ENCODE peak calls at places on chromosomes 7 and 10, in eight cellular contexts. G is GM13976; X is stimulated activated CD4-positive, alpha-beta T cell treated with anti-CD3 and anti-CD28 coated beads, Interleukin-4, amount 100 ng/mL, for 1 hour; F is GM12878; R is lung microvascular endothelial cell; Z is fibroblast of lung; Y is substantia nigra; B is central memory CD8-positive, alpha-beta T cell. I is an unnamed sample.

GRCh38 chr7:2820508-2820934 is 23.6 kb downstream of the GNA12 start:
- DNase-seq in X (no peak), R (peak), Z (peak), B (no peak), Y (no peak), F (no peak), G (no peak), I (peak)

GRCh38 chr10:86073199-86073977 is 293.2 kb downstream of the GRID1 start:
- DNase-seq in B (no peak), F (no peak), R (no peak), Y (no peak), G (no peak), X (no peak), Z (no peak), I (no peak)

GRCh38 chr10:1629326-1630036 is 107.8 kb downstream of the ADARB2 start:
- DNase-seq in R (no peak), Y (no peak), F (no peak), Z (no peak), B (no peak), X (no peak), G (no peak), I (no peak)

GRCh38 chr10:53997953-53998352 is 803.1 kb downstream of the PCDH15 start:
- DNase-seq in Z (peak), Y (no peak), B (no peak), F (no peak), X (no peak), R (no peak), G (no peak), I (no peak)

GRCh38 chr7:55164527-55164926 is 145.7 kb downstream of the EGFR start:
- DNase-seq in B (no peak), G (no peak), Y (no peak), X (no peak), R (no peak), F (no peak), Z (no peak), I (no peak)

GRCh38 chr7:17690030-17690429 is 250.3 kb downstream of the SNX13 start:
- DNase-seq in F (peak), R (no peak), B (no peak), Z (peak), X (no peak), G (peak), Y (no peak), I (no peak)

GRCh38 chr10:2280713-2281112 is 543.4 kb upstream of the ADARB2 start:
- DNase-seq in G (no peak), B (no peak), F (no peak), Z (no peak), Y (no peak), X (no peak), R (no peak), I (no peak)

GRCh38 chr7:158802535-158803199 is 26.6 kb downstream of the ESYT2 start:
- DNase-seq in Y (no peak), F (no peak), X (no peak), Z (peak), R (no peak), G (no peak), B (no peak), I (no peak)

GRCh38 chr7:25844109-25844915 is 307.7 kb upstream of the NFE2L3 start:
- DNase-seq in R (no peak), B (no peak), G (no peak), Y (no peak), X (no peak), F (no peak), Z (no peak), I (no peak)

GRCh38 chr7:129779602-129780256 is 168.2 kb downstream of the NRF1 start:
- DNase-seq in X (peak), Z (no peak), B (no peak), F (no peak), G (peak), Y (no peak), R (no peak), I (no peak)

GRCh38 chr10:78471723-78472541 is 438.3 kb downstream of the RPS24 start:
- DNase-seq in G (peak), X (no peak), F (no peak), B (no peak), R (no peak), Y (no peak), Z (no peak), I (no peak)

GRCh38 chr10:104300736-104301292 is 31.8 kb downstream of the GSTO2 start:
- DNase-seq in B (no peak), X (no peak), R (peak), G (no peak), Z (peak), Y (peak), F (no peak), I (peak)

GRCh38 chr7:24801910-24802699 is 44.8 kb upstream of the GSDME start:
- DNase-seq in Z (no peak), R (no peak), B (no peak), Y (no peak), F (no peak), X (no peak), G (no peak), I (no peak)

GRCh38 chr7:16564023-16564380 is 37.4 kb downstream of the LRRC72 start:
- DNase-seq in Z (no peak), R (no peak), B (no peak), G (no peak), Y (no peak), X (no peak), F (no peak), I (no peak)

GRCh38 chr10:5460468-5461200 is 38.7 kb downstream of the CALML5 start:
- DNase-seq in G (no peak), R (no peak), Y (no peak), F (no peak), Z (no peak), B (no peak), X (no peak), I (no peak)

GRCh38 chr7:75716992-75717626 is 21.6 kb downstream of the HIP1 start:
- DNase-seq in Z (peak), R (peak), B (no peak), F (no peak), G (no peak), X (no peak), Y (no peak), I (no peak)

GRCh38 chr10:99854860-99855259 is 72.4 kb downstream of the ABCC2 start:
- DNase-seq in R (peak), B (no peak), G (no peak), X (no peak), Z (peak), F (no peak), Y (no peak), I (peak)

GRCh38 chr7:40403664-40404476 is 269.1 kb downstream of the SUGCT start:
- DNase-seq in X (no peak), Y (no peak), F (no peak), Z (peak), R (no peak), G (no peak), B (no peak), I (no peak)

GRCh38 chr10:5512881-5513698 is 11.7 kb upstream of the CALML3 start:
- DNase-seq in Z (no peak), B (no peak), Y (no peak), R (no peak), G (no peak), X (peak), F (no peak), I (no peak)

GRCh38 chr10:76150139-76150885 is 718.9 kb downstream of the LRMDA start:
- DNase-seq in B (no peak), Z (peak), R (no peak), F (no peak), Y (no peak), X (no peak), G (no peak), I (no peak)

GRCh38 chr7:143485091-143485490 is 7.4 kb downstream of the TAS2R41 start:
- DNase-seq in X (no peak), F (no peak), B (no peak), G (no peak), R (no peak), Z (no peak), Y (no peak), I (no peak)

GRCh38 chr10:110395350-110396283 is 90.9 kb upstream of the SMNDC1 start:
- DNase-seq in R (peak), X (no peak), B (no peak), Y (no peak), Z (peak), F (peak), G (peak), I (peak)

GRCh38 chr7:42222119-42222518 is 14.9 kb downstream of the GLI3 start:
- DNase-seq in F (no peak), R (no peak), Y (no peak), G (no peak), X (no peak), B (no peak), Z (no peak), I (no peak)

I was measured in pulmonary artery endothelial cell.